ENCODE peak calls at places on chromosomes 12 and 14, in six cellular contexts. O is NCI-H446 treated with DMSO at 0.1 percent for 48 hours, K is NCI-H69, X is NCI-H1092, G is nephron progenitor cell, N is DMS153. B is an unnamed sample.

GRCh38 chr12:44748950-44749468 is 127.1 kb downstream of the NELL2 start:
- DNase-seq in X (peak), K (peak), N (no peak), G (no peak), O (peak), B (no peak)

GRCh38 chr12:124442281-124442680 is 125.1 kb downstream of the NCOR2 start:
- DNase-seq in G (no peak), N (no peak), O (no peak), K (no peak), X (no peak), B (no peak)

GRCh38 chr14:55123101-55123500 is 6.0 kb upstream of the LGALS3 start:
- DNase-seq in N (no peak), X (no peak), O (no peak), K (no peak), G (no peak), B (no peak)

GRCh38 chr12:12558291-12558690 is 4.4 kb downstream of the DUSP16 start:
- DNase-seq in O (no peak), K (no peak), X (no peak), N (no peak), G (no peak), B (no peak)

GRCh38 chr14:49999216-49999761 is 106.4 kb downstream of the ARF6 start:
- DNase-seq in X (no peak), G (no peak), N (no peak), O (no peak), K (peak), B (no peak)

GRCh38 chr12:46664771-46665287 is 161.0 kb downstream of the SLC38A4 start:
- DNase-seq in G (no peak), K (peak), N (peak), X (no peak), O (no peak), B (no peak)

GRCh38 chr12:128715485-128715884 is 108.3 kb downstream of the SLC15A4 start:
- DNase-seq in N (no peak), G (no peak), X (no peak), K (peak), O (no peak), B (no peak)

GRCh38 chr14:72503696-72504368 is 390.1 kb downstream of the DPF3 start:
- DNase-seq in G (no peak), K (no peak), N (no peak), O (no peak), X (no peak), B (no peak)

GRCh38 chr12:49990269-49990668 is 17.5 kb downstream of the AQP6 start:
- DNase-seq in O (no peak), K (no peak), G (no peak), N (no peak), X (no peak), B (no peak)

GRCh38 chr12:119659289-119659897 is 8.5 kb upstream of the PRKAB1 start:
- DNase-seq in N (no peak), X (no peak), G (peak), O (peak), K (peak), B (peak)

GRCh38 chr14:87934185-87934584 is 58.8 kb downstream of the GALC start:
- DNase-seq in X (no peak), K (peak), O (no peak), N (no peak), G (no peak), B (no peak)

GRCh38 chr12:88325828-88326214 is 183.7 kb downstream of the TMTC3 start:
- DNase-seq in N (no peak), K (no peak), X (no peak), G (no peak), O (no peak), B (no peak)

GRCh38 chr14:23629204-23629603 is 7.0 kb upstream of the DHRS2 start:
- DNase-seq in K (no peak), O (no peak), G (no peak), N (no peak), X (no peak), B (no peak)

GRCh38 chr12:46702581-46703344 is 123.0 kb downstream of the SLC38A4 start:
- DNase-seq in G (no peak), N (no peak), K (no peak), O (no peak), X (no peak), B (no peak)

GRCh38 chr12:6970096-6970527 is 352 bp downstream of the PHB2 start:
- DNase-seq in X (no peak), O (no peak), K (peak), N (no peak), G (peak), B (no peak)

GRCh38 chr14:37140176-37140575 is 32.2 kb downstream of the SLC25A21 start:
- DNase-seq in X (no peak), K (no peak), O (no peak), N (no peak), G (no peak), B (no peak)

GRCh38 chr14:93525691-93526451 is 95.1 kb downstream of the UNC79 start:
- DNase-seq in K (no peak), N (no peak), G (no peak), X (no peak), O (no peak), B (no peak)

GRCh38 chr12:88420460-88420859 is 159.8 kb downstream of the KITLG start:
- DNase-seq in O (no peak), X (no peak), G (no peak), K (peak), N (no peak), B (no peak)

GRCh38 chr12:1207276-1207675 is 216.3 kb downstream of the ERC1 start:
- DNase-seq in O (no peak), K (no peak), N (no peak), X (no peak), G (no peak), B (no peak)

GRCh38 chr14:104144911-104145825 is 6.8 kb downstream of the KIF26A start:
- DNase-seq in O (no peak), X (no peak), K (no peak), N (no peak), G (peak), B (peak)

GRCh38 chr14:80239631-80240030 is 28.3 kb upstream of the DIO2 start:
- DNase-seq in G (no peak), O (no peak), N (no peak), X (no peak), K (no peak), B (no peak)

GRCh38 chr12:110079477-110080400 is 31.4 kb upstream of the C12orf76 start:
- DNase-seq in K (peak), N (no peak), O (no peak), X (no peak), G (no peak), B (no peak)

GRCh38 chr14:54577494-54577893 is 10.6 kb downstream of the SAMD4A start:
- DNase-seq in G (no peak), X (no peak), N (no peak), K (no peak), O (no peak), B (no peak)

GRCh38 chr14:38835874-38836273 is 267.2 kb downstream of the SEC23A start:
- DNase-seq in X (no peak), G (no peak), K (no peak), O (no peak), N (no peak), B (no peak)

GRCh38 chr12:82146740-82147139 is 211.4 kb downstream of the CCDC59 start:
- DNase-seq in O (no peak), N (no peak), K (no peak), X (no peak), G (no peak), B (no peak)

GRCh38 chr12:108729612-108730336 is 1.5 kb downstream of the CORO1C start:
- DNase-seq in N (no peak), G (no peak), O (peak), X (no peak), K (peak), B (no peak)

GRCh38 chr14:48693793-48694192 is 892.4 kb downstream of the RPS29 start:
- DNase-seq in X (no peak), N (no peak), O (no peak), G (no peak), K (no peak), B (no peak)

GRCh38 chr14:89507521-89507920 is 90.5 kb upstream of the FOXN3 start:
- DNase-seq in K (no peak), N (no peak), G (no peak), O (no peak), X (no peak), B (no peak)

GRCh38 chr14:22390824-22391461 is 198.1 kb downstream of the DAD1 start:
- DNase-seq in N (no peak), G (no peak), X (no peak), O (no peak), K (no peak), B (no peak)

GRCh38 chr14:104112609-104113571 is 25.5 kb upstream of the KIF26A start:
- DNase-seq in G (peak), N (no peak), O (no peak), K (no peak), X (no peak), B (peak)

B was measured in glutamatergic neuron.